ENCODE peak calls at places on chromosome 14, in seven cellular contexts. One of them, this sample, is unnamed.

GRCh38 chr14:104301731-104302460 is 163.5 kb downstream of the KIF26A start:
- DNase-seq in AG09309: no peak
- DNase-seq in mucosa of gallbladder: no peak
- DNase-seq in pancreas: no peak
- DNase-seq in MCF 10A: no peak
- DNase-seq in RPMI8226: no peak
- DNase-seq in astrocyte of the cerebellum: no peak
- DNase-seq in this sample: no peak

GRCh38 chr14:76306131-76306530 is 69.8 kb upstream of the ESRRB start:
- DNase-seq in AG09309: no peak
- DNase-seq in mucosa of gallbladder: no peak
- DNase-seq in pancreas: no peak
- DNase-seq in MCF 10A: no peak
- DNase-seq in RPMI8226: no peak
- DNase-seq in astrocyte of the cerebellum: no peak
- DNase-seq in this sample: no peak

GRCh38 chr14:29927596-29928341 is at the start of gene PRKD1:
- DNase-seq in AG09309: no peak
- DNase-seq in mucosa of gallbladder: peak; percentile 48
- DNase-seq in pancreas: peak; percentile 71
- DNase-seq in MCF 10A: peak; percentile 50
- DNase-seq in RPMI8226: peak; percentile 68
- DNase-seq in astrocyte of the cerebellum: peak; percentile 37
- DNase-seq in this sample: peak; percentile 53

GRCh38 chr14:51873221-51873893 is 12.9 kb downstream of the GNG2 start:
- DNase-seq in AG09309: peak; percentile 74
- DNase-seq in mucosa of gallbladder: no peak
- DNase-seq in pancreas: no peak
- DNase-seq in MCF 10A: peak; percentile 89
- DNase-seq in RPMI8226: no peak
- DNase-seq in astrocyte of the cerebellum: peak; percentile 89
- DNase-seq in this sample: no peak

GRCh38 chr14:70713096-70713875 is 71.6 kb downstream of the TTC9 start:
- DNase-seq in AG09309: no peak
- DNase-seq in mucosa of gallbladder: no peak
- DNase-seq in pancreas: no peak
- DNase-seq in MCF 10A: no peak
- DNase-seq in RPMI8226: no peak
- DNase-seq in astrocyte of the cerebellum: no peak
- DNase-seq in this sample: peak; percentile 2

GRCh38 chr14:72643317-72643801 is 250.5 kb downstream of the DPF3 start:
- DNase-seq in AG09309: peak; percentile 87
- DNase-seq in mucosa of gallbladder: peak; percentile 21
- DNase-seq in pancreas: no peak
- DNase-seq in MCF 10A: peak; percentile 92
- DNase-seq in RPMI8226: no peak
- DNase-seq in astrocyte of the cerebellum: peak; percentile 95
- DNase-seq in this sample: peak; percentile 29

GRCh38 chr14:106652494-106652893 is 1126.1 kb downstream of the TMEM121 start:
- DNase-seq in AG09309: no peak
- DNase-seq in mucosa of gallbladder: no peak
- DNase-seq in pancreas: no peak
- DNase-seq in MCF 10A: peak; percentile 57
- DNase-seq in RPMI8226: no peak
- DNase-seq in astrocyte of the cerebellum: no peak
- DNase-seq in this sample: no peak

GRCh38 chr14:104516906-104517305 is 62.7 kb upstream of the C14orf180 start:
- DNase-seq in AG09309: no peak
- DNase-seq in mucosa of gallbladder: no peak
- DNase-seq in pancreas: no peak
- DNase-seq in MCF 10A: no peak
- DNase-seq in RPMI8226: no peak
- DNase-seq in astrocyte of the cerebellum: no peak
- DNase-seq in this sample: no peak

GRCh38 chr14:31096255-31096654 is 70.1 kb upstream of the STRN3 start:
- DNase-seq in AG09309: no peak
- DNase-seq in mucosa of gallbladder: no peak
- DNase-seq in pancreas: no peak
- DNase-seq in MCF 10A: no peak
- DNase-seq in RPMI8226: no peak
- DNase-seq in astrocyte of the cerebellum: no peak
- DNase-seq in this sample: no peak

GRCh38 chr14:58915646-58916045 is 272.8 kb upstream of the DAAM1 start:
- DNase-seq in AG09309: no peak
- DNase-seq in mucosa of gallbladder: no peak
- DNase-seq in pancreas: no peak
- DNase-seq in MCF 10A: no peak
- DNase-seq in RPMI8226: no peak
- DNase-seq in astrocyte of the cerebellum: no peak
- DNase-seq in this sample: no peak

GRCh38 chr14:22737052-22737451 is 29.4 kb upstream of the OXA1L start:
- DNase-seq in AG09309: no peak
- DNase-seq in mucosa of gallbladder: no peak
- DNase-seq in pancreas: no peak
- DNase-seq in MCF 10A: no peak
- DNase-seq in RPMI8226: peak; percentile 61
- DNase-seq in astrocyte of the cerebellum: no peak
- DNase-seq in this sample: no peak

GRCh38 chr14:21399311-21399870 is 15.6 kb upstream of the SUPT16H start:
- DNase-seq in AG09309: no peak
- DNase-seq in mucosa of gallbladder: no peak
- DNase-seq in pancreas: no peak
- DNase-seq in MCF 10A: no peak
- DNase-seq in RPMI8226: no peak
- DNase-seq in astrocyte of the cerebellum: no peak
- DNase-seq in this sample: peak; percentile 6

GRCh38 chr14:102140027-102140749 is 491 bp downstream of the WDR20 start:
- DNase-seq in AG09309: no peak
- DNase-seq in mucosa of gallbladder: peak; percentile 31
- DNase-seq in pancreas: no peak
- DNase-seq in MCF 10A: peak; percentile 35
- DNase-seq in RPMI8226: peak; percentile 20
- DNase-seq in astrocyte of the cerebellum: no peak
- DNase-seq in this sample: no peak

GRCh38 chr14:58571256-58571655 is 66.5 kb upstream of the DACT1 start:
- DNase-seq in AG09309: no peak
- DNase-seq in mucosa of gallbladder: no peak
- DNase-seq in pancreas: no peak
- DNase-seq in MCF 10A: no peak
- DNase-seq in RPMI8226: no peak
- DNase-seq in astrocyte of the cerebellum: no peak
- DNase-seq in this sample: no peak

GRCh38 chr14:65352964-65353530 is 59.5 kb upstream of the FUT8 start:
- DNase-seq in AG09309: no peak
- DNase-seq in mucosa of gallbladder: no peak
- DNase-seq in pancreas: no peak
- DNase-seq in MCF 10A: peak; percentile 89
- DNase-seq in RPMI8226: peak; percentile 82
- DNase-seq in astrocyte of the cerebellum: no peak
- DNase-seq in this sample: no peak

GRCh38 chr14:92832137-92832700 is 38.1 kb downstream of the GOLGA5 start:
- DNase-seq in AG09309: no peak
- DNase-seq in mucosa of gallbladder: no peak
- DNase-seq in pancreas: no peak
- DNase-seq in MCF 10A: no peak
- DNase-seq in RPMI8226: no peak
- DNase-seq in astrocyte of the cerebellum: no peak
- DNase-seq in this sample: no peak

GRCh38 chr14:88737245-88737644 is 55.5 kb downstream of the EML5 start:
- DNase-seq in AG09309: no peak
- DNase-seq in mucosa of gallbladder: no peak
- DNase-seq in pancreas: no peak
- DNase-seq in MCF 10A: no peak
- DNase-seq in RPMI8226: no peak
- DNase-seq in astrocyte of the cerebellum: no peak
- DNase-seq in this sample: no peak

GRCh38 chr14:24172871-24173281 is 996 bp downstream of the REC8 start:
- DNase-seq in AG09309: no peak
- DNase-seq in mucosa of gallbladder: no peak
- DNase-seq in pancreas: no peak
- DNase-seq in MCF 10A: no peak
- DNase-seq in RPMI8226: no peak
- DNase-seq in astrocyte of the cerebellum: no peak
- DNase-seq in this sample: no peak

GRCh38 chr14:37597538-37598084 is 2.2 kb downstream of the TTC6 start:
- DNase-seq in AG09309: no peak
- DNase-seq in mucosa of gallbladder: no peak
- DNase-seq in pancreas: no peak
- DNase-seq in MCF 10A: no peak
- DNase-seq in RPMI8226: no peak
- DNase-seq in astrocyte of the cerebellum: no peak
- DNase-seq in this sample: no peak

GRCh38 chr14:38238332-38238731 is 17.6 kb downstream of the CLEC14A start:
- DNase-seq in AG09309: no peak
- DNase-seq in mucosa of gallbladder: no peak
- DNase-seq in pancreas: no peak
- DNase-seq in MCF 10A: peak; percentile 45
- DNase-seq in RPMI8226: no peak
- DNase-seq in astrocyte of the cerebellum: no peak
- DNase-seq in this sample: no peak

GRCh38 chr14:88231626-88232025 is 91.4 kb downstream of the KCNK10 start:
- DNase-seq in AG09309: no peak
- DNase-seq in mucosa of gallbladder: no peak
- DNase-seq in pancreas: no peak
- DNase-seq in MCF 10A: no peak
- DNase-seq in RPMI8226: no peak
- DNase-seq in astrocyte of the cerebellum: no peak
- DNase-seq in this sample: no peak

GRCh38 chr14:99248761-99249171 is 23.2 kb downstream of the BCL11B start:
- DNase-seq in AG09309: no peak
- DNase-seq in mucosa of gallbladder: no peak
- DNase-seq in pancreas: no peak
- DNase-seq in MCF 10A: no peak
- DNase-seq in RPMI8226: no peak
- DNase-seq in astrocyte of the cerebellum: no peak
- DNase-seq in this sample: no peak

GRCh38 chr14:90475298-90475697 is 78.5 kb downstream of the CALM1 start:
- DNase-seq in AG09309: no peak
- DNase-seq in mucosa of gallbladder: no peak
- DNase-seq in pancreas: no peak
- DNase-seq in MCF 10A: no peak
- DNase-seq in RPMI8226: no peak
- DNase-seq in astrocyte of the cerebellum: no peak
- DNase-seq in this sample: no peak

GRCh38 chr14:39488600-39488999 is 56.4 kb upstream of the FBXO33 start:
- DNase-seq in AG09309: no peak
- DNase-seq in mucosa of gallbladder: no peak
- DNase-seq in pancreas: no peak
- DNase-seq in MCF 10A: peak; percentile 1
- DNase-seq in RPMI8226: no peak
- DNase-seq in astrocyte of the cerebellum: no peak
- DNase-seq in this sample: peak; percentile 29

GRCh38 chr14:77098470-77099353 is 654 bp downstream of the CIPC start:
- DNase-seq in AG09309: no peak
- DNase-seq in mucosa of gallbladder: peak; percentile 42
- DNase-seq in pancreas: peak; percentile 70
- DNase-seq in MCF 10A: peak; percentile 64
- DNase-seq in RPMI8226: peak; percentile 15
- DNase-seq in astrocyte of the cerebellum: no peak
- DNase-seq in this sample: peak; percentile 79

GRCh38 chr14:84806627-84807026 is 723.3 kb upstream of the FLRT2 start:
- DNase-seq in AG09309: no peak
- DNase-seq in mucosa of gallbladder: no peak
- DNase-seq in pancreas: no peak
- DNase-seq in MCF 10A: peak; percentile 79
- DNase-seq in RPMI8226: no peak
- DNase-seq in astrocyte of the cerebellum: peak; percentile 22
- DNase-seq in this sample: no peak

GRCh38 chr14:51157012-51157411 is 62.1 kb upstream of the TRIM9 start:
- DNase-seq in AG09309: no peak
- DNase-seq in mucosa of gallbladder: no peak
- DNase-seq in pancreas: no peak
- DNase-seq in MCF 10A: peak; percentile 44
- DNase-seq in RPMI8226: no peak
- DNase-seq in astrocyte of the cerebellum: no peak
- DNase-seq in this sample: peak; percentile 9

GRCh38 chr14:30820674-30821073 is 53.7 kb upstream of the COCH start:
- DNase-seq in AG09309: no peak
- DNase-seq in mucosa of gallbladder: no peak
- DNase-seq in pancreas: no peak
- DNase-seq in MCF 10A: no peak
- DNase-seq in RPMI8226: no peak
- DNase-seq in astrocyte of the cerebellum: no peak
- DNase-seq in this sample: no peak

GRCh38 chr14:23432102-23432925 is 3.1 kb downstream of the MYH7 start:
- DNase-seq in AG09309: no peak
- DNase-seq in mucosa of gallbladder: no peak
- DNase-seq in pancreas: no peak
- DNase-seq in MCF 10A: no peak
- DNase-seq in RPMI8226: no peak
- DNase-seq in astrocyte of the cerebellum: no peak
- DNase-seq in this sample: no peak

GRCh38 chr14:65360144-65360784 is 52.3 kb upstream of the FUT8 start:
- DNase-seq in AG09309: no peak
- DNase-seq in mucosa of gallbladder: no peak
- DNase-seq in pancreas: no peak
- DNase-seq in MCF 10A: no peak
- DNase-seq in RPMI8226: no peak
- DNase-seq in astrocyte of the cerebellum: no peak
- DNase-seq in this sample: no peak

GRCh38 chr14:58280954-58281787 is 17.2 kb upstream of the ARID4A start:
- DNase-seq in AG09309: peak; percentile 76
- DNase-seq in mucosa of gallbladder: peak; percentile 71
- DNase-seq in pancreas: peak; percentile 50
- DNase-seq in MCF 10A: peak; percentile 67
- DNase-seq in RPMI8226: no peak
- DNase-seq in astrocyte of the cerebellum: peak; percentile 62
- DNase-seq in this sample: peak; percentile 84

GRCh38 chr14:24132061-24132685 is 1.7 kb downstream of the FITM1 start:
- DNase-seq in AG09309: no peak
- DNase-seq in mucosa of gallbladder: no peak
- DNase-seq in pancreas: peak; percentile 73
- DNase-seq in MCF 10A: peak; percentile 66
- DNase-seq in RPMI8226: peak; percentile 86
- DNase-seq in astrocyte of the cerebellum: no peak
- DNase-seq in this sample: no peak

GRCh38 chr14:95156153-95156764 is 1.1 kb downstream of the DICER1 start:
- DNase-seq in AG09309: no peak
- DNase-seq in mucosa of gallbladder: no peak
- DNase-seq in pancreas: no peak
- DNase-seq in MCF 10A: peak; percentile 36
- DNase-seq in RPMI8226: peak; percentile 23
- DNase-seq in astrocyte of the cerebellum: no peak
- DNase-seq in this sample: peak; percentile 66

GRCh38 chr14:94600148-94600545 is 12.0 kb upstream of the SERPINA3 start:
- DNase-seq in AG09309: no peak
- DNase-seq in mucosa of gallbladder: no peak
- DNase-seq in pancreas: no peak
- DNase-seq in MCF 10A: no peak
- DNase-seq in RPMI8226: no peak
- DNase-seq in astrocyte of the cerebellum: no peak
- DNase-seq in this sample: no peak

GRCh38 chr14:90060312-90060964 is 1.4 kb upstream of the KCNK13 start:
- DNase-seq in AG09309: no peak
- DNase-seq in mucosa of gallbladder: peak; percentile 19
- DNase-seq in pancreas: peak; percentile 36
- DNase-seq in MCF 10A: peak; percentile 16
- DNase-seq in RPMI8226: peak; percentile 78
- DNase-seq in astrocyte of the cerebellum: no peak
- DNase-seq in this sample: peak; percentile 58

GRCh38 chr14:55780156-55780946 is 200.3 kb downstream of the KTN1 start:
- DNase-seq in AG09309: peak; percentile 29
- DNase-seq in mucosa of gallbladder: peak; percentile 86
- DNase-seq in pancreas: peak; percentile 67
- DNase-seq in MCF 10A: peak; percentile 82
- DNase-seq in RPMI8226: peak; percentile 27
- DNase-seq in astrocyte of the cerebellum: peak; percentile 69
- DNase-seq in this sample: no peak

GRCh38 chr14:60164717-60165546 is at the start of gene DHRS7:
- DNase-seq in AG09309: peak; percentile 21
- DNase-seq in mucosa of gallbladder: peak; percentile 84
- DNase-seq in pancreas: peak; percentile 83
- DNase-seq in MCF 10A: peak; percentile 79
- DNase-seq in RPMI8226: peak; percentile 70
- DNase-seq in astrocyte of the cerebellum: peak; percentile 41
- DNase-seq in this sample: peak; percentile 88

GRCh38 chr14:41423503-41423902 is 183.2 kb upstream of the LRFN5 start:
- DNase-seq in AG09309: no peak
- DNase-seq in mucosa of gallbladder: no peak
- DNase-seq in pancreas: no peak
- DNase-seq in MCF 10A: no peak
- DNase-seq in RPMI8226: no peak
- DNase-seq in astrocyte of the cerebellum: no peak
- DNase-seq in this sample: no peak